ENCODE peak calls at places on chromosomes 1 and 21, in four cellular contexts. One of them, this sample, is unnamed.

GRCh38 chr1:119711804-119712341 is at the start of gene PHGDH:
- DNase-seq in left ventricle myocardium inferior: peak; percentile 62
- DNase-seq in adrenal gland: peak; percentile 49
- DNase-seq in SJCRH30: peak; percentile 89
- DNase-seq in this sample: peak; percentile 84

GRCh38 chr21:39775816-39776215 is 30.8 kb downstream of the IGSF5 start:
- DNase-seq in adrenal gland: no peak
- DNase-seq in SJCRH30: no peak
- DNase-seq in left ventricle myocardium inferior: no peak
- DNase-seq in this sample: no peak

GRCh38 chr1:31785947-31786290 is 21.8 kb upstream of the ADGRB2 start:
- DNase-seq in SJCRH30: no peak
- DNase-seq in adrenal gland: no peak
- DNase-seq in left ventricle myocardium inferior: no peak
- DNase-seq in this sample: no peak

GRCh38 chr1:101137144-101138126 is 99.4 kb upstream of the S1PR1 start:
- DNase-seq in adrenal gland: no peak
- DNase-seq in SJCRH30: no peak
- DNase-seq in left ventricle myocardium inferior: no peak
- DNase-seq in this sample: no peak

GRCh38 chr1:229572286-229572685 is 13.8 kb upstream of the ABCB10 start:
- DNase-seq in adrenal gland: no peak
- DNase-seq in left ventricle myocardium inferior: no peak
- DNase-seq in SJCRH30: no peak
- DNase-seq in this sample: no peak

GRCh38 chr1:226681652-226682493 is 57.2 kb downstream of the ITPKB start:
- DNase-seq in SJCRH30: no peak
- DNase-seq in left ventricle myocardium inferior: no peak
- DNase-seq in adrenal gland: no peak
- DNase-seq in this sample: no peak

GRCh38 chr1:193275773-193276172 is 89.4 kb upstream of the B3GALT2 start:
- DNase-seq in adrenal gland: no peak
- DNase-seq in SJCRH30: no peak
- DNase-seq in left ventricle myocardium inferior: no peak
- DNase-seq in this sample: peak; percentile 15

GRCh38 chr21:43012596-43012995 is 38.2 kb downstream of the PKNOX1 start:
- DNase-seq in adrenal gland: no peak
- DNase-seq in SJCRH30: no peak
- DNase-seq in left ventricle myocardium inferior: no peak
- DNase-seq in this sample: no peak

GRCh38 chr1:20100632-20101355 is 18.5 kb downstream of the PLA2G2D start:
- DNase-seq in left ventricle myocardium inferior: no peak
- DNase-seq in adrenal gland: peak; percentile 61
- DNase-seq in SJCRH30: peak; percentile 56
- DNase-seq in this sample: peak; percentile 26

GRCh38 chr1:168692472-168692871 is 36.5 kb downstream of the DPT start:
- DNase-seq in left ventricle myocardium inferior: no peak
- DNase-seq in SJCRH30: no peak
- DNase-seq in adrenal gland: no peak
- DNase-seq in this sample: no peak

GRCh38 chr1:204634260-204634910 is 51.2 kb downstream of the LRRN2 start:
- DNase-seq in SJCRH30: no peak
- DNase-seq in adrenal gland: no peak
- DNase-seq in left ventricle myocardium inferior: no peak
- DNase-seq in this sample: no peak

GRCh38 chr1:165543651-165544452 is at the start of gene LRRC52:
- DNase-seq in left ventricle myocardium inferior: peak; percentile 81
- DNase-seq in SJCRH30: peak; percentile 42
- DNase-seq in adrenal gland: peak; percentile 74
- DNase-seq in this sample: peak; percentile 28

GRCh38 chr21:25243809-25244208 is 363.5 kb downstream of the MRPL39 start:
- DNase-seq in left ventricle myocardium inferior: no peak
- DNase-seq in adrenal gland: no peak
- DNase-seq in SJCRH30: peak; percentile 13
- DNase-seq in this sample: no peak

GRCh38 chr1:244054247-244054923 is 3.3 kb downstream of the ZBTB18 start:
- DNase-seq in SJCRH30: peak; percentile 96
- DNase-seq in left ventricle myocardium inferior: no peak
- DNase-seq in adrenal gland: no peak
- DNase-seq in this sample: peak; percentile 73

GRCh38 chr1:204520834-204521709 is 4.9 kb downstream of the MDM4 start:
- DNase-seq in adrenal gland: no peak
- DNase-seq in SJCRH30: peak; percentile 93
- DNase-seq in left ventricle myocardium inferior: no peak
- DNase-seq in this sample: no peak

GRCh38 chr1:82706741-82707140 is 906.0 kb downstream of the ADGRL2 start:
- DNase-seq in adrenal gland: no peak
- DNase-seq in SJCRH30: no peak
- DNase-seq in left ventricle myocardium inferior: no peak
- DNase-seq in this sample: no peak

GRCh38 chr21:16534408-16535099 is 804.8 kb downstream of the USP25 start:
- DNase-seq in adrenal gland: peak; percentile 79
- DNase-seq in left ventricle myocardium inferior: peak; percentile 80
- DNase-seq in SJCRH30: peak; percentile 40
- DNase-seq in this sample: peak; percentile 91

GRCh38 chr21:16040601-16041000 is 310.8 kb downstream of the USP25 start:
- DNase-seq in SJCRH30: no peak
- DNase-seq in adrenal gland: no peak
- DNase-seq in left ventricle myocardium inferior: no peak
- DNase-seq in this sample: no peak

GRCh38 chr1:119768778-119769177 is at the start of gene HMGCS2:
- DNase-seq in SJCRH30: no peak
- DNase-seq in left ventricle myocardium inferior: no peak
- DNase-seq in adrenal gland: no peak
- DNase-seq in this sample: no peak

GRCh38 chr1:18174016-18174415 is 66.4 kb downstream of the IGSF21 start:
- DNase-seq in SJCRH30: no peak
- DNase-seq in adrenal gland: no peak
- DNase-seq in left ventricle myocardium inferior: no peak
- DNase-seq in this sample: no peak

GRCh38 chr1:181101581-181102226 is 13.2 kb downstream of the IER5 start:
- DNase-seq in left ventricle myocardium inferior: no peak
- DNase-seq in SJCRH30: peak; percentile 81
- DNase-seq in adrenal gland: no peak
- DNase-seq in this sample: no peak

GRCh38 chr1:25922633-25923567 is 16.7 kb upstream of the STMN1 start:
- DNase-seq in SJCRH30: no peak
- DNase-seq in left ventricle myocardium inferior: peak; percentile 27
- DNase-seq in adrenal gland: peak; percentile 40
- DNase-seq in this sample: peak; percentile 63

GRCh38 chr1:7469255-7469938 is 301.7 kb upstream of the VAMP3 start:
- DNase-seq in SJCRH30: peak; percentile 95
- DNase-seq in adrenal gland: peak; percentile 79
- DNase-seq in left ventricle myocardium inferior: no peak
- DNase-seq in this sample: peak; percentile 51

GRCh38 chr21:31235671-31236450 is 108.2 kb downstream of the TIAM1 start:
- DNase-seq in left ventricle myocardium inferior: no peak
- DNase-seq in adrenal gland: no peak
- DNase-seq in SJCRH30: peak; percentile 22
- DNase-seq in this sample: no peak

GRCh38 chr1:94522304-94522703 is 19.3 kb downstream of the F3 start:
- DNase-seq in adrenal gland: no peak
- DNase-seq in left ventricle myocardium inferior: no peak
- DNase-seq in SJCRH30: peak; percentile 77
- DNase-seq in this sample: peak; percentile 18

GRCh38 chr1:207259391-207259790 is 62.1 kb upstream of the CD55 start:
- DNase-seq in SJCRH30: peak; percentile 31
- DNase-seq in adrenal gland: no peak
- DNase-seq in left ventricle myocardium inferior: no peak
- DNase-seq in this sample: no peak

GRCh38 chr1:31869473-31869872 is 53.7 kb upstream of the SPOCD1 start:
- DNase-seq in SJCRH30: no peak
- DNase-seq in left ventricle myocardium inferior: no peak
- DNase-seq in adrenal gland: no peak
- DNase-seq in this sample: no peak

GRCh38 chr21:17585875-17586450 is 26.7 kb downstream of the BTG3 start:
- DNase-seq in adrenal gland: no peak
- DNase-seq in left ventricle myocardium inferior: no peak
- DNase-seq in SJCRH30: peak; percentile 70
- DNase-seq in this sample: peak; percentile 27

GRCh38 chr1:157968951-157969350 is 24.5 kb upstream of the KIRREL1 start:
- DNase-seq in left ventricle myocardium inferior: no peak
- DNase-seq in adrenal gland: peak; percentile 66
- DNase-seq in SJCRH30: no peak
- DNase-seq in this sample: no peak

GRCh38 chr1:99728494-99729235 is 37.8 kb downstream of the FRRS1 start:
- DNase-seq in adrenal gland: no peak
- DNase-seq in left ventricle myocardium inferior: no peak
- DNase-seq in SJCRH30: peak; percentile 48
- DNase-seq in this sample: peak; percentile 56

GRCh38 chr1:200626853-200627534 is 6.4 kb upstream of the KIF14 start:
- DNase-seq in adrenal gland: no peak
- DNase-seq in SJCRH30: no peak
- DNase-seq in left ventricle myocardium inferior: no peak
- DNase-seq in this sample: no peak
- H3K4me1 ChIP-seq in adrenal gland: peaks cover 14% of the 10 kb centered on the region
- H3K4me1 ChIP-seq in SJCRH30: no peaks in the 10 kb centered on the region
- H3K4me1 ChIP-seq in left ventricle myocardium inferior: peaks cover 8% of the 10 kb centered on the region
- H3K4me1 ChIP-seq in this sample: peaks cover 3% of the 10 kb centered on the region

DNA sequence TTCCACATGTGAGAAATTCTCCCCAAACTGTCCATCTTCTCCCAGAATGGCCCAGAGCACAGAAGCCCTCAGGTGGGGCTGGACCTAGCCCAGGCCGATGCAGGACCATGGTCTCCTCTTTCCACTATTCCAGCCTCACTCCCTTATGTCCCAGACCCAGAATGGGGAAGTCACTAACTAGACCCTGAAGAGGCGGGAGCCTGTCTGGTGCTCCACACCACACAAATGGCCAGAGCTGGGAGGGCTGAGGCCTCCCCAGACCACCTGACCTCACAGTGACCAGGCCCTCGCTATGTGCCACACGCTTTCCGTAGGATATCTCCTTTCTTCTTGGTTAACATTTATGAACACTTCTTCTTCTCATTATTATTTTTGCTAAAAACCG is 54.9 kb upstream of the EDN2 start:
- DNase-seq in left ventricle myocardium inferior: no peak
- DNase-seq in adrenal gland: peak; percentile 4
- DNase-seq in SJCRH30: no peak
- DNase-seq in this sample: no peak
- H3K4me1 ChIP-seq in left ventricle myocardium inferior: peaks cover 53% of the 10 kb centered on the region
- H3K4me1 ChIP-seq in adrenal gland: peaks cover 20% of the 10 kb centered on the region
- H3K4me1 ChIP-seq in SJCRH30: peaks cover 4% of the 10 kb centered on the region
- H3K4me1 ChIP-seq in this sample: no peaks in the 10 kb centered on the region

GRCh38 chr1:48047116-48047515 is 49.9 kb upstream of the TRABD2B start:
- DNase-seq in left ventricle myocardium inferior: no peak
- DNase-seq in SJCRH30: no peak
- DNase-seq in adrenal gland: no peak
- DNase-seq in this sample: no peak

GRCh38 chr1:48051466-48052126 is 54.4 kb upstream of the TRABD2B start:
- DNase-seq in adrenal gland: no peak
- DNase-seq in SJCRH30: no peak
- DNase-seq in left ventricle myocardium inferior: no peak
- DNase-seq in this sample: no peak

GRCh38 chr1:48048064-48048463 is 50.9 kb upstream of the TRABD2B start:
- DNase-seq in left ventricle myocardium inferior: peak; percentile 30
- DNase-seq in adrenal gland: no peak
- DNase-seq in SJCRH30: no peak
- DNase-seq in this sample: peak; percentile 30

GRCh38 chr1:48048980-48049379 is 51.8 kb upstream of the TRABD2B start:
- DNase-seq in adrenal gland: no peak
- DNase-seq in left ventricle myocardium inferior: no peak
- DNase-seq in SJCRH30: no peak
- DNase-seq in this sample: no peak

DNA sequence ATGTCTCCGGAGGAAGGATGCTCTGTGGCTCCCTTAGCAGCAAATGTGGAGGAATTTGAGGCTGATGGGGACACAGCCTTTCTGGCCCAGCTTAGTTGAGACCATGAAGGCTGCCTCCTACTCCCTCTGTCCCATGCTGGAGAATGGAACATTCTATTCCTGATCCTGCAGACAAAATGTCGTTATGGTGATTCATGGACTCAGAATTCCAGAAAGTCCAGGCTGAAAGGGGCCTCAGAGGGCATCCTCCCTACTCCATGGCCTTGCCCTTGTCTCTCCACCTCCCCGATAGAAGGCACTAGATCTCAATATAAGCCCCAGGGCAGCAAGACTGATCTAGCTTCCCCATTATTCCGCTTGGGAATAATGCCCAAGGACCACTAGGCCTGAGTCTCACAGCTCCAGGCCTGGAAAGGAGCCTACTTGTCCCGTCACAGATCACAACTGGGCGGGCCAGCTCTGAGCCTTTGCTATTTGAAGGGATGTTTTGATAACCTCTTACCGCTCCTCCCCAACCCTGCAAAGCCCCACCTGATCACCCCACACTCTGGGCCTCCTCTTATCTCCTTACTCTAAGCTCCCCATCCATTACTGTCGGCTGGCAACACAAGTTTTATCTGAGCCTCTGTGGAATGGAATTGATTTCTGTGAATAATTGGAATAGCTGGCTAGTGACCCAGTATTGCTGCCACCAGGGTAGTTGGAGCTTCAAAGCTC is 52.8 kb upstream of the TRABD2B start:
- DNase-seq in adrenal gland: no peak
- DNase-seq in SJCRH30: no peak
- DNase-seq in left ventricle myocardium inferior: no peak
- DNase-seq in this sample: no peak
- H3K4me1 ChIP-seq in adrenal gland: no peaks in the 10 kb centered on the region
- H3K4me1 ChIP-seq in SJCRH30: peaks cover 13% of the 10 kb centered on the region
- H3K4me1 ChIP-seq in left ventricle myocardium inferior: peaks cover 27% of the 10 kb centered on the region
- H3K4me1 ChIP-seq in this sample: no peaks in the 10 kb centered on the region

GRCh38 chr1:225425211-225425786 is 2.5 kb downstream of the LBR start:
- DNase-seq in SJCRH30: no peak
- DNase-seq in left ventricle myocardium inferior: no peak
- DNase-seq in adrenal gland: no peak
- DNase-seq in this sample: no peak
- H3K4me1 ChIP-seq in SJCRH30: peaks cover 15% of the 10 kb centered on the region
- H3K4me1 ChIP-seq in left ventricle myocardium inferior: peaks cover 67% of the 10 kb centered on the region
- H3K4me1 ChIP-seq in adrenal gland: peaks cover 40% of the 10 kb centered on the region
- H3K4me1 ChIP-seq in this sample: peaks cover 33% of the 10 kb centered on the region

This sample was measured in BE2C.